ENCODE peak calls at places on chromosomes 6 and 20, in nine cellular contexts. One of them, this sample, is unnamed.

GRCh38 chr20:7497985-7498384 is 442.3 kb downstream of the HAO1 start:
- DNase-seq in GM12865: no peak
- DNase-seq in HL-60: no peak
- DNase-seq in heart right ventricle: no peak
- DNase-seq in A549: no peak
- DNase-seq in adipocyte: no peak
- DNase-seq in skeletal muscle cell: peak
- DNase-seq in AG04450: no peak
- DNase-seq in CD4-positive, alpha-beta memory T cell: no peak
- DNase-seq in this sample: no peak

GRCh38 chr20:6492396-6493055 is 275.0 kb upstream of the BMP2 start:
- DNase-seq in adipocyte: no peak
- DNase-seq in heart right ventricle: no peak
- DNase-seq in HL-60: no peak
- DNase-seq in AG04450: no peak
- DNase-seq in A549: no peak
- DNase-seq in skeletal muscle cell: no peak
- DNase-seq in GM12865: no peak
- DNase-seq in CD4-positive, alpha-beta memory T cell: no peak
- DNase-seq in this sample: no peak

GRCh38 chr6:2596222-2596621 is 154.5 kb downstream of the MYLK4 start:
- DNase-seq in heart right ventricle: no peak
- DNase-seq in A549: no peak
- DNase-seq in adipocyte: no peak
- DNase-seq in CD4-positive, alpha-beta memory T cell: no peak
- DNase-seq in AG04450: no peak
- DNase-seq in GM12865: no peak
- DNase-seq in skeletal muscle cell: no peak
- DNase-seq in HL-60: no peak
- DNase-seq in this sample: no peak

GRCh38 chr20:51404297-51405060 is 138.0 kb downstream of the NFATC2 start:
- DNase-seq in HL-60: no peak
- DNase-seq in GM12865: peak
- DNase-seq in A549: no peak
- DNase-seq in heart right ventricle: no peak
- DNase-seq in CD4-positive, alpha-beta memory T cell: peak
- DNase-seq in adipocyte: no peak
- DNase-seq in skeletal muscle cell: no peak
- DNase-seq in AG04450: no peak
- DNase-seq in this sample: no peak

GRCh38 chr6:56772737-56773184 is 130.1 kb upstream of the DST start:
- DNase-seq in heart right ventricle: no peak
- DNase-seq in adipocyte: peak
- DNase-seq in A549: peak
- DNase-seq in HL-60: no peak
- DNase-seq in CD4-positive, alpha-beta memory T cell: no peak
- DNase-seq in GM12865: peak
- DNase-seq in AG04450: peak
- DNase-seq in skeletal muscle cell: peak
- DNase-seq in this sample: no peak

GRCh38 chr6:34955447-34955846 is 66.4 kb downstream of the ANKS1A start:
- DNase-seq in adipocyte: no peak
- DNase-seq in heart right ventricle: no peak
- DNase-seq in A549: no peak
- DNase-seq in AG04450: no peak
- DNase-seq in GM12865: no peak
- DNase-seq in skeletal muscle cell: no peak
- DNase-seq in HL-60: no peak
- DNase-seq in CD4-positive, alpha-beta memory T cell: no peak
- DNase-seq in this sample: no peak

GRCh38 chr6:107646176-107646575 is 156.3 kb downstream of the SOBP start:
- DNase-seq in GM12865: no peak
- DNase-seq in CD4-positive, alpha-beta memory T cell: no peak
- DNase-seq in heart right ventricle: peak
- DNase-seq in HL-60: no peak
- DNase-seq in AG04450: no peak
- DNase-seq in A549: no peak
- DNase-seq in skeletal muscle cell: no peak
- DNase-seq in adipocyte: peak
- DNase-seq in this sample: no peak

GRCh38 chr20:10469599-10469998 is 34.5 kb downstream of the SLX4IP start:
- DNase-seq in adipocyte: peak
- DNase-seq in heart right ventricle: no peak
- DNase-seq in skeletal muscle cell: peak
- DNase-seq in A549: peak
- DNase-seq in CD4-positive, alpha-beta memory T cell: peak
- DNase-seq in AG04450: peak
- DNase-seq in GM12865: peak
- DNase-seq in HL-60: no peak
- DNase-seq in this sample: peak

GRCh38 chr6:24927234-24927955 is 8.4 kb downstream of the RIPOR2 start:
- DNase-seq in CD4-positive, alpha-beta memory T cell: no peak
- DNase-seq in A549: no peak
- DNase-seq in AG04450: no peak
- DNase-seq in adipocyte: no peak
- DNase-seq in heart right ventricle: no peak
- DNase-seq in HL-60: no peak
- DNase-seq in skeletal muscle cell: no peak
- DNase-seq in GM12865: no peak
- DNase-seq in this sample: no peak

GRCh38 chr6:24926639-24927038 is 9.1 kb downstream of the RIPOR2 start:
- DNase-seq in AG04450: no peak
- DNase-seq in CD4-positive, alpha-beta memory T cell: no peak
- DNase-seq in adipocyte: no peak
- DNase-seq in HL-60: no peak
- DNase-seq in A549: no peak
- DNase-seq in GM12865: no peak
- DNase-seq in heart right ventricle: no peak
- DNase-seq in skeletal muscle cell: no peak
- DNase-seq in this sample: no peak

GRCh38 chr6:24926192-24926591 is 9.6 kb downstream of the RIPOR2 start:
- DNase-seq in heart right ventricle: no peak
- DNase-seq in HL-60: no peak
- DNase-seq in A549: no peak
- DNase-seq in CD4-positive, alpha-beta memory T cell: peak
- DNase-seq in skeletal muscle cell: no peak
- DNase-seq in GM12865: no peak
- DNase-seq in AG04450: no peak
- DNase-seq in adipocyte: no peak
- DNase-seq in this sample: no peak

GRCh38 chr6:24929255-24929654 is 6.5 kb downstream of the RIPOR2 start:
- DNase-seq in adipocyte: no peak
- DNase-seq in A549: no peak
- DNase-seq in GM12865: peak
- DNase-seq in CD4-positive, alpha-beta memory T cell: no peak
- DNase-seq in HL-60: no peak
- DNase-seq in skeletal muscle cell: no peak
- DNase-seq in AG04450: no peak
- DNase-seq in heart right ventricle: no peak
- DNase-seq in this sample: no peak

DNA sequence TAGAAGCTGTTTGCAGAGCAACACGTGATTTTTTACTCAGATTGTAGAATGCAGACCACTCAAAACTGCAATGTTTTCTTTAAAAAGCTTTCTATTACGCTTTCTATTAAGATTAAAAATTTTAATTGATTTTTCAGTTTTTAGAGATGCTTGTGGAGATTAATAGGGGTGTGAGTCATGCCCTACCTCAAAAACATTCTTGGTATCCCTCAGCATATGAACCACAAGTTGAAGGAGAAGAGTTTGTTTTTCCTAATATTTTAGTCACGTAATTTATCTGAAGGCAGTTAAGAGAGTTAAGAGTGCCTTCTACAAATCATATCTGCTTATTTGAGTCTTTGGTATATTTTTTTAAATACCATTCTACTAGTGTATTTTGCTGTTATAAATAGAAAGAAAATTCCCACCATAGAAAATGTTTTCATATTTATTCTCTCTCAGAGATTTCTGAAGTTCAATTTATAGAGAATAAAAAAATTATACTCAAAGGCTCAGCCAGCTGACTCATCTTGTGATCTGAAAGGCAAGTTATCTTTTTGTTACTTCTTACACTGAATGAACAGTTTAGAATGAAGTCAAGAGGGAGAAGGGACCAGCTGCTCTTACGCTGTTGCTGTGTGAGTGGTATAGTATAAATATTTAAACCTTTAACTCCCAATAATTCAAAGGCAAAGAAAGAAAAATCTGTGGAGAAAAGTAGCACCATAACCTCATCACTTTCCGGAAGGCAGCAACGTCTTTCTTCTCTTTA is 7.6 kb downstream of the RIPOR2 start:
- DNase-seq in CD4-positive, alpha-beta memory T cell: no peak
- DNase-seq in adipocyte: no peak
- DNase-seq in GM12865: no peak
- DNase-seq in heart right ventricle: no peak
- DNase-seq in HL-60: no peak
- DNase-seq in skeletal muscle cell: no peak
- DNase-seq in AG04450: peak
- DNase-seq in A549: no peak
- DNase-seq in this sample: no peak
- H3K4me3 ChIP-seq in CD4-positive, alpha-beta memory T cell: peak
- H3K4me3 ChIP-seq in adipocyte: no peak
- H3K4me3 ChIP-seq in GM12865: peak
- H3K4me3 ChIP-seq in heart right ventricle: no peak
- H3K4me3 ChIP-seq in HL-60: no peak
- H3K4me3 ChIP-seq in skeletal muscle cell: no peak
- H3K4me3 ChIP-seq in AG04450: no peak
- H3K4me3 ChIP-seq in A549: no peak
- H3K4me3 ChIP-seq in this sample: no peak

GRCh38 chr20:31758991-31759390 is 19.9 kb downstream of the TPX2 start:
- DNase-seq in skeletal muscle cell: no peak
- DNase-seq in A549: no peak
- DNase-seq in heart right ventricle: no peak
- DNase-seq in adipocyte: no peak
- DNase-seq in GM12865: no peak
- DNase-seq in CD4-positive, alpha-beta memory T cell: no peak
- DNase-seq in AG04450: no peak
- DNase-seq in HL-60: no peak
- DNase-seq in this sample: no peak

GRCh38 chr20:31760457-31761240 is 21.6 kb downstream of the TPX2 start:
- DNase-seq in heart right ventricle: no peak
- DNase-seq in A549: no peak
- DNase-seq in GM12865: no peak
- DNase-seq in CD4-positive, alpha-beta memory T cell: no peak
- DNase-seq in skeletal muscle cell: peak
- DNase-seq in HL-60: no peak
- DNase-seq in adipocyte: peak
- DNase-seq in AG04450: peak
- DNase-seq in this sample: no peak

GRCh38 chr20:31758521-31758920 is 19.4 kb downstream of the TPX2 start:
- DNase-seq in skeletal muscle cell: no peak
- DNase-seq in HL-60: no peak
- DNase-seq in AG04450: no peak
- DNase-seq in CD4-positive, alpha-beta memory T cell: no peak
- DNase-seq in GM12865: no peak
- DNase-seq in heart right ventricle: no peak
- DNase-seq in adipocyte: no peak
- DNase-seq in A549: no peak
- DNase-seq in this sample: no peak

GRCh38 chr20:31757254-31757653 is 18.2 kb downstream of the TPX2 start:
- DNase-seq in A549: no peak
- DNase-seq in AG04450: no peak
- DNase-seq in GM12865: no peak
- DNase-seq in heart right ventricle: no peak
- DNase-seq in CD4-positive, alpha-beta memory T cell: no peak
- DNase-seq in HL-60: no peak
- DNase-seq in skeletal muscle cell: no peak
- DNase-seq in adipocyte: no peak
- DNase-seq in this sample: no peak
- H3K4me3 ChIP-seq in A549: no peak
- H3K4me3 ChIP-seq in AG04450: no peak
- H3K4me3 ChIP-seq in GM12865: no peak
- H3K4me3 ChIP-seq in heart right ventricle: no peak
- H3K4me3 ChIP-seq in CD4-positive, alpha-beta memory T cell: no peak
- H3K4me3 ChIP-seq in HL-60: no peak
- H3K4me3 ChIP-seq in skeletal muscle cell: no peak
- H3K4me3 ChIP-seq in adipocyte: no peak
- H3K4me3 ChIP-seq in this sample: no peak

GRCh38 chr6:137707038-137707589 is 159.9 kb upstream of the TNFAIP3 start:
- DNase-seq in CD4-positive, alpha-beta memory T cell: no peak
- DNase-seq in skeletal muscle cell: no peak
- DNase-seq in A549: no peak
- DNase-seq in heart right ventricle: no peak
- DNase-seq in adipocyte: no peak
- DNase-seq in HL-60: no peak
- DNase-seq in AG04450: no peak
- DNase-seq in GM12865: no peak
- DNase-seq in this sample: no peak
- H3K4me3 ChIP-seq in CD4-positive, alpha-beta memory T cell: no peak
- H3K4me3 ChIP-seq in skeletal muscle cell: no peak
- H3K4me3 ChIP-seq in A549: no peak
- H3K4me3 ChIP-seq in heart right ventricle: no peak
- H3K4me3 ChIP-seq in adipocyte: no peak
- H3K4me3 ChIP-seq in HL-60: no peak
- H3K4me3 ChIP-seq in AG04450: no peak
- H3K4me3 ChIP-seq in GM12865: peak
- H3K4me3 ChIP-seq in this sample: no peak

GRCh38 chr6:111534366-111534765 is 51.3 kb upstream of the REV3L start:
- DNase-seq in AG04450: no peak
- DNase-seq in adipocyte: peak
- DNase-seq in A549: no peak
- DNase-seq in heart right ventricle: peak
- DNase-seq in skeletal muscle cell: peak
- DNase-seq in HL-60: peak
- DNase-seq in CD4-positive, alpha-beta memory T cell: no peak
- DNase-seq in GM12865: no peak
- DNase-seq in this sample: no peak

GRCh38 chr6:111527367-111527766 is 44.3 kb upstream of the REV3L start:
- DNase-seq in AG04450: no peak
- DNase-seq in adipocyte: no peak
- DNase-seq in A549: no peak
- DNase-seq in HL-60: no peak
- DNase-seq in heart right ventricle: no peak
- DNase-seq in skeletal muscle cell: no peak
- DNase-seq in CD4-positive, alpha-beta memory T cell: no peak
- DNase-seq in GM12865: no peak
- DNase-seq in this sample: no peak

GRCh38 chr6:111530218-111530617 is 47.2 kb upstream of the REV3L start:
- DNase-seq in AG04450: no peak
- DNase-seq in heart right ventricle: no peak
- DNase-seq in CD4-positive, alpha-beta memory T cell: no peak
- DNase-seq in adipocyte: no peak
- DNase-seq in A549: no peak
- DNase-seq in skeletal muscle cell: no peak
- DNase-seq in HL-60: no peak
- DNase-seq in GM12865: no peak
- DNase-seq in this sample: no peak

GRCh38 chr6:111533087-111533784 is 50.2 kb upstream of the REV3L start:
- DNase-seq in GM12865: no peak
- DNase-seq in AG04450: no peak
- DNase-seq in HL-60: no peak
- DNase-seq in heart right ventricle: no peak
- DNase-seq in A549: no peak
- DNase-seq in CD4-positive, alpha-beta memory T cell: peak
- DNase-seq in adipocyte: no peak
- DNase-seq in skeletal muscle cell: no peak
- DNase-seq in this sample: peak

DNA sequence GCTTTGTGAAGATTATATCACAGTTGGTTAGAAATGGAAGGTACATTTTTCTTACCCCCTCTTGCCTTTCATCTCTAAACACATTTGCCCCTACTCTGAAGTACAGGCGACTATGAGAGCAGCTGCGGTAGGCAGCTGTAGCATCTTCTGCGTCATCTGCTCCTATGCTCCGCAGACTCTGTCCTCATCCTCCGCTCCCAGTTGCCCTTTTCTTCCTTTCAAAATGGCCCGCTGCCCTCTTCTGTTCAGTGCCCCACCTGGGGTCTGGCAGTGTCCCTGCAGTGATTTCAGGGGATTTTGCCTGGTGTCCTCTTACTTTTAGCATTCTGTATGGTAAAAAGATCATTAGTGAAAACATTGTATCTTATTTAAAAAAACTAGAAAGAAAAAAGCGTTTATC is 47.8 kb upstream of the REV3L start:
- DNase-seq in HL-60: no peak
- DNase-seq in adipocyte: no peak
- DNase-seq in skeletal muscle cell: no peak
- DNase-seq in AG04450: no peak
- DNase-seq in A549: no peak
- DNase-seq in CD4-positive, alpha-beta memory T cell: no peak
- DNase-seq in GM12865: no peak
- DNase-seq in heart right ventricle: no peak
- DNase-seq in this sample: peak
- H3K4me3 ChIP-seq in HL-60: no peak
- H3K4me3 ChIP-seq in adipocyte: no peak
- H3K4me3 ChIP-seq in skeletal muscle cell: no peak
- H3K4me3 ChIP-seq in AG04450: no peak
- H3K4me3 ChIP-seq in A549: no peak
- H3K4me3 ChIP-seq in CD4-positive, alpha-beta memory T cell: no peak
- H3K4me3 ChIP-seq in GM12865: no peak
- H3K4me3 ChIP-seq in heart right ventricle: no peak
- H3K4me3 ChIP-seq in this sample: peak

This sample was measured in Jurkat, Clone E6-1.